ENCODE peak calls at places on chromosomes 2 and 18, in four cellular contexts. X, F, W and N are unnamed samples.

GRCh38 chr2:135586148-135586547 is 54.9 kb downstream of the R3HDM1 start:
- DNase-seq in X (no peak), F (no peak), W (no peak), N (no peak)

GRCh38 chr2:147051248-147051647 is 793.6 kb upstream of the ACVR2A start:
- DNase-seq in X (no peak), F (no peak), W (no peak), N (no peak)

GRCh38 chr2:164073053-164073757 is 337.4 kb upstream of the FIGN start:
- DNase-seq in X (no peak), F (no peak), W (peak; percentile 51), N (no peak)

GRCh38 chr2:113692698-113693428 is 63.6 kb downstream of the SLC35F5 start:
- DNase-seq in X (no peak), F (no peak), W (no peak), N (no peak)

GRCh38 chr2:28662044-28662443 is 89.6 kb upstream of the PPP1CB start:
- DNase-seq in X (no peak), F (no peak), W (no peak), N (peak; percentile 70)

GRCh38 chr2:186460465-186460864 is 25.6 kb upstream of the ZC3H15 start:
- DNase-seq in X (no peak), F (no peak), W (peak; percentile 16), N (no peak)

GRCh38 chr2:15472133-15472532 is 89.0 kb downstream of the NBAS start:
- DNase-seq in X (no peak), F (no peak), W (no peak), N (no peak)

GRCh38 chr18:35407871-35408481 is 30.8 kb upstream of the ZNF396 start:
- DNase-seq in X (no peak), F (no peak), W (peak; percentile 62), N (peak; percentile 68)

GRCh38 chr2:197028230-197028629 is 101.7 kb upstream of the PGAP1 start:
- DNase-seq in X (no peak), F (no peak), W (no peak), N (no peak)

GRCh38 chr2:226701052-226701451 is 98.6 kb downstream of the IRS1 start:
- DNase-seq in X (no peak), F (no peak), W (no peak), N (no peak)

GRCh38 chr2:101337877-101338276 is 29.4 kb upstream of the RNF149 start:
- DNase-seq in X (no peak), F (no peak), W (no peak), N (no peak)

GRCh38 chr2:101912545-101912944 is 79.2 kb upstream of the IL1R2 start:
- DNase-seq in X (no peak), F (no peak), W (no peak), N (no peak)

GRCh38 chr2:23904215-23904614 is 22.7 kb downstream of the ATAD2B start:
- DNase-seq in X (no peak), F (no peak), W (no peak), N (no peak)

GRCh38 chr2:129796801-129797488 is 182.5 kb upstream of the RAB6C start:
- DNase-seq in X (no peak), F (no peak), W (no peak), N (no peak)

GRCh38 chr2:33167655-33168245 is 221.0 kb downstream of the LTBP1 start:
- DNase-seq in X (no peak), F (no peak), W (no peak), N (no peak)

GRCh38 chr18:52748343-52748742 is 408.3 kb downstream of the DCC start:
- DNase-seq in X (no peak), F (no peak), W (no peak), N (no peak)

GRCh38 chr2:26217720-26218119 is 26.7 kb downstream of the HADHA start:
- DNase-seq in X (no peak), F (no peak), W (no peak), N (no peak)

GRCh38 chr18:76874643-76875389 is 52.5 kb downstream of the ZNF236 start:
- DNase-seq in X (no peak), F (no peak), W (peak; percentile 31), N (no peak)

GRCh38 chr2:23286765-23287155 is 98.2 kb upstream of the KLHL29 start:
- DNase-seq in X (no peak), F (no peak), W (no peak), N (peak; percentile 21)

GRCh38 chr2:64001382-64002101 is 17.7 kb downstream of the VPS54 start:
- DNase-seq in X (no peak), F (no peak), W (no peak), N (no peak)
- H3K9me3 ChIP-seq in X (no peaks in the 10 kb centered on the region), F (no peaks in the 10 kb centered on the region), W (no peaks in the 10 kb centered on the region), N (no peaks in the 10 kb centered on the region)

DNA sequence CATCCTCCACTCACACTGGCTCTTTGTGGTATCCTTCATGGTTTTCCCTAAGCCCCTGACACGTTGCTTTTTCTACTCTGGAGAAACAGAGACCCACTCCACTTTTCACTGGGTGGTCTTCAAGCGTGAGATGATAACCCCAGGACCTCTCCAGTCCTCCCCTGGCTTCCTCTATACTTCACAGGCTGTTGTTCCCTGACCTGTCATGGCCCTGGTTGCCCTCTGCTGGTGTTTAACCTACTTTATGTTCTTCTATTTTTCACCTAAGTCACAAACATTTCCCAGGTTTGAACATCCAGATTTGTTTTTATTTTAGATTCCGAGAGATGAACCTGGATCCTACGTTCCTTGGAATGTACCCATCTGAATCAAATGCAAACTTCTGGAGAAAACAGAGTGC is 84.5 kb downstream of the AOX1 start:
- DNase-seq in X (no peak), F (no peak), W (no peak), N (no peak)
- TF ChIP-seq CTCF in X (no peak), F (no peak), W (no peak), N (no peak)

DNA sequence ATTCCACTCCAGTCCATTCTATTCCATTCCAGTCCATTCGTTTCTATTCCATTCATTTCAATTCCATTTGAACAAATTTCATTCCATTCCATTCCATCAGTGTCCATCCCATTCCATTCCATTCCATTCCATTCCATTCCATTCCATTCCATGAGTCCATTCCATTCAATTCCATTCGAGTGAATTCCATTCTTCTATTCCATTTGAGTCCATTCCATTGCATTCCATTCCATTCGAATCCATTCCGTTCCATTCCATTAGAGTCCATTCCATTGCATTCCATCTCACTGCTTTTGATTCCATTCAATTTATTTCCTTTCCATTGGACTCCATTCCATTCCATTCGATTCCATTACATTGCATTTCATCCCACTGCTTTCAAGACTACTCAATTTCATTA is 1132.1 kb downstream of the RPIA start:
- DNase-seq in X (no peak), F (no peak), W (no peak), N (no peak)
- H3K9me3 ChIP-seq in X (no peaks in the 10 kb centered on the region), F (peaks cover 40% of the 10 kb centered on the region), W (no peaks in the 10 kb centered on the region), N (peaks cover 14% of the 10 kb centered on the region)

GRCh38 chr2:40814621-40815020 is 362.7 kb upstream of the SLC8A1 start:
- DNase-seq in X (no peak), F (no peak), W (no peak), N (no peak)

GRCh38 chr2:40823465-40823864 is 371.6 kb upstream of the SLC8A1 start:
- DNase-seq in X (no peak), F (no peak), W (no peak), N (no peak)

GRCh38 chr2:40824269-40824668 is 372.4 kb upstream of the SLC8A1 start:
- DNase-seq in X (no peak), F (no peak), W (no peak), N (no peak)

GRCh38 chr2:40820319-40820718 is 368.4 kb upstream of the SLC8A1 start:
- DNase-seq in X (no peak), F (no peak), W (no peak), N (no peak)
- TF ChIP-seq CTCF in X (no peak), F (no peak), W (peak; percentile 33), N (no peak)

GRCh38 chr2:206776432-206776831 is 11.0 kb downstream of the FASTKD2 start:
- DNase-seq in X (no peak), F (no peak), W (no peak), N (no peak)
- H3K9me3 ChIP-seq in X (peaks cover 8% of the 10 kb centered on the region), F (peaks cover 2% of the 10 kb centered on the region), W (peaks cover 8% of the 10 kb centered on the region), N (no peaks in the 10 kb centered on the region)

GRCh38 chr2:16554184-16554583 is 111.5 kb downstream of the CYRIA start:
- DNase-seq in X (no peak), F (no peak), W (no peak), N (no peak)

GRCh38 chr2:16552202-16552601 is 113.4 kb downstream of the CYRIA start:
- DNase-seq in X (no peak), F (no peak), W (no peak), N (no peak)

GRCh38 chr2:16548036-16548435 is 117.6 kb downstream of the CYRIA start:
- DNase-seq in X (no peak), F (no peak), W (no peak), N (no peak)

GRCh38 chr2:16553222-16553621 is 112.4 kb downstream of the CYRIA start:
- DNase-seq in X (no peak), F (no peak), W (peak; percentile 28), N (peak; percentile 50)
- TF ChIP-seq CTCF in X (peak; percentile 64), F (peak; percentile 44), W (peak; percentile 58), N (peak; percentile 41)